ENCODE peak calls at places on chromosomes 5 and 9, in five cellular contexts. M, U, C, O and L are unnamed samples.

GRCh38 chr5:36407396-36407795 is 105.7 kb upstream of the RANBP3L start:
- DNase-seq in M (no peak), U (no peak), C (no peak), O (no peak), L (no peak)

GRCh38 chr5:163408311-163408923 is 29.0 kb upstream of the CCNG1 start:
- DNase-seq in M (peak; percentile 50), U (peak; percentile 25), C (peak; percentile 78), O (peak; percentile 20), L (peak; percentile 76)

GRCh38 chr5:42894057-42894456 is 82.4 kb upstream of the SELENOP start:
- DNase-seq in M (no peak), U (no peak), C (peak; percentile 93), O (no peak), L (no peak)

GRCh38 chr5:147417133-147417813 is 92.6 kb downstream of the DPYSL3 start:
- DNase-seq in M (no peak), U (no peak), C (no peak), O (no peak), L (no peak)

GRCh38 chr5:96605144-96605543 is 57.0 kb upstream of the CAST start:
- DNase-seq in M (no peak), U (no peak), C (no peak), O (no peak), L (no peak)

GRCh38 chr9:132584616-132585560 is 2.5 kb downstream of the BARHL1 start:
- DNase-seq in M (no peak), U (no peak), C (peak; percentile 56), O (no peak), L (no peak)

GRCh38 chr9:35954942-35955546 is 2.9 kb downstream of the OR2S2 start:
- DNase-seq in M (peak; percentile 42), U (no peak), C (peak; percentile 87), O (peak; percentile 56), L (peak; percentile 30)

GRCh38 chr5:110757118-110757729 is 18.4 kb downstream of the SLC25A46 start:
- DNase-seq in M (no peak), U (no peak), C (peak; percentile 74), O (peak; percentile 38), L (peak; percentile 32)

GRCh38 chr5:395156-395920 is 47.6 kb upstream of the EXOC3 start:
- DNase-seq in M (no peak), U (no peak), C (no peak), O (no peak), L (peak; percentile 6)

GRCh38 chr9:124754289-124754688 is 16.8 kb downstream of the NR6A1 start:
- DNase-seq in M (no peak), U (no peak), C (no peak), O (no peak), L (peak; percentile 60)

GRCh38 chr9:92988215-92988731 is 41.0 kb downstream of the FGD3 start:
- DNase-seq in M (no peak), U (no peak), C (no peak), O (no peak), L (no peak)

GRCh38 chr9:92992549-92992948 is 45.2 kb downstream of the FGD3 start:
- DNase-seq in M (no peak), U (no peak), C (peak; percentile 60), O (no peak), L (no peak)

GRCh38 chr9:92990461-92990860 is 43.1 kb downstream of the FGD3 start:
- DNase-seq in M (no peak), U (no peak), C (no peak), O (no peak), L (no peak)

GRCh38 chr9:92986175-92987110 is 39.1 kb downstream of the FGD3 start:
- DNase-seq in M (no peak), U (no peak), C (peak; percentile 71), O (no peak), L (peak; percentile 25)

DNA sequence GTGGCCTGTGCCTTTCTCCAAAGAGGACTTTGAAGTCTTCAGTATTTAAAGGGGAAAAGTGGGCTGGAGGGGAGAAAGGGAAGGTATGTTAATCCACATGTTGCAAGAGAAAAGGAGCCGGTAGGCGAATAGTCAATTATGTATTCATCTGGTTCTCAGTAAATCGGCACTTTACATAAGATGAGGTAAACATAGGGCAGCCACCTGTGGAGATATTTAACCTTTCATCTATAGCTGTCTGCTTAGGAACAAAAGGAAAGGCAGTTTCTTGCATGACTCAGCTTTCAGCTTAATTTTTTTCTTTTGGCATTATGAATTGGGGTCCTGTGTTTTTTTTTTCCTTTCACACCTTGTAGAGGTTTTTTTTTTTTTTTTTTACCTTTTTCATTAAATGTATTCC is 42.2 kb downstream of the FGD3 start:
- DNase-seq in M (no peak), U (no peak), C (peak; percentile 90), O (peak; percentile 37), L (no peak)
- TF ChIP-seq JUNB in M (no peak), U (no peak), C (no peak), O (no peak), L (no peak)

GRCh38 chr5:160260881-160261815 is 31.8 kb downstream of the FABP6 start:
- DNase-seq in M (no peak), U (no peak), C (no peak), O (peak; percentile 50), L (peak; percentile 97)
- TF ChIP-seq JUNB in M (no peak), U (no peak), C (no peak), O (no peak), L (no peak)

GRCh38 chr5:168851902-168852321 is 272.7 kb upstream of the PANK3 start:
- DNase-seq in M (no peak), U (no peak), C (no peak), O (no peak), L (peak; percentile 51)
- TF ChIP-seq JUNB in M (no peak), U (no peak), C (no peak), O (no peak), L (no peak)

GRCh38 chr9:126170286-126170823 is 156.3 kb upstream of the MVB12B start:
- DNase-seq in M (no peak), U (no peak), C (no peak), O (no peak), L (no peak)

GRCh38 chr9:126171641-126172040 is 155.0 kb upstream of the MVB12B start:
- DNase-seq in M (no peak), U (no peak), C (no peak), O (no peak), L (no peak)

GRCh38 chr9:126166291-126166690 is 160.3 kb upstream of the MVB12B start:
- DNase-seq in M (no peak), U (no peak), C (no peak), O (no peak), L (no peak)

GRCh38 chr9:126166866-126167265 is 159.8 kb upstream of the MVB12B start:
- DNase-seq in M (no peak), U (no peak), C (no peak), O (no peak), L (no peak)

GRCh38 chr9:126169736-126170135 is 156.9 kb upstream of the MVB12B start:
- DNase-seq in M (no peak), U (no peak), C (no peak), O (no peak), L (no peak)
- TF ChIP-seq JUNB in M (no peak), U (no peak), C (no peak), O (no peak), L (no peak)

GRCh38 chr9:106877345-106877744 is 14.4 kb downstream of the ZNF462 start:
- DNase-seq in M (no peak), U (no peak), C (no peak), O (no peak), L (no peak)

GRCh38 chr9:106874031-106874430 is 11.1 kb downstream of the ZNF462 start:
- DNase-seq in M (no peak), U (no peak), C (no peak), O (no peak), L (no peak)

GRCh38 chr9:106878081-106878837 is 15.3 kb downstream of the ZNF462 start:
- DNase-seq in M (no peak), U (no peak), C (peak; percentile 87), O (no peak), L (no peak)

GRCh38 chr9:106874657-106875056 is 11.7 kb downstream of the ZNF462 start:
- DNase-seq in M (no peak), U (no peak), C (no peak), O (no peak), L (no peak)

DNA sequence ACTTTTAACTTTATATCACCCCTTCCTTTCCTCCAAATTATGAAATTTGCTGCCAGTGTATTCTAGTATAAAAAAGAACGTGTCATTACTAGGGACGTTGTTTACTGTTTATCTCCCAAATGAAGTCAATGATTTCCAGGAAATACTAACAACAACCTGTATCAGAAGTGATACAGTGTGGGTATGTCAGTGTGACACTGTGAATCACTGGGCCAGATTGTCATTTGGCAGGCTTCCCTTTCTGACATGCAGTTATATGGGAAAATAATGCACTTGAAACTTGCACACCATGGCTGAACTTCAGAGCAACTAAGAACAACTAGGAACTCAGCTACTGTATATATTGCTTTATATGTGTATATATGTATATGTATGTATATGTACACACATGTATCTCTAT is 12.6 kb downstream of the ZNF462 start:
- DNase-seq in M (no peak), U (no peak), C (no peak), O (no peak), L (no peak)
- TF ChIP-seq JUNB in M (no peak), U (no peak), C (no peak), O (no peak), L (no peak)

GRCh38 chr9:83962165-83962564 is 17.9 kb downstream of the HNRNPK start:
- DNase-seq in M (no peak), U (no peak), C (peak; percentile 40), O (no peak), L (no peak)

GRCh38 chr9:83960991-83961390 is 19.0 kb downstream of the HNRNPK start:
- DNase-seq in M (no peak), U (no peak), C (no peak), O (no peak), L (no peak)

GRCh38 chr9:83957029-83957513 is 22.9 kb downstream of the HNRNPK start:
- DNase-seq in M (no peak), U (no peak), C (peak; percentile 29), O (no peak), L (no peak)

GRCh38 chr9:83956288-83957028 is 23.6 kb downstream of the HNRNPK start:
- DNase-seq in M (peak; percentile 85), U (no peak), C (peak; percentile 90), O (peak; percentile 85), L (peak; percentile 76)

GRCh38 chr9:83959061-83959460 is 21.0 kb downstream of the HNRNPK start:
- DNase-seq in M (no peak), U (no peak), C (peak; percentile 34), O (peak; percentile 69), L (no peak)
- TF ChIP-seq JUNB in M (no peak), U (no peak), C (no peak), O (no peak), L (no peak)